ENCODE peak calls at places on chromosomes 11 and 22, in four cellular contexts. T is mammary epithelial cell, Y is prostate gland, V is lung. P is an unnamed sample.

GRCh38 chr22:38246692-38247091 is 26.1 kb downstream of the TMEM184B start:
- DNase-seq in V (no peak), Y (no peak), T (no peak), P (no peak)

GRCh38 chr11:113161671-113162589 is 152.5 kb upstream of the TTC12 start:
- DNase-seq in Y (no peak), T (no peak), V (no peak), P (no peak)

GRCh38 chr11:89491141-89491690 is at the start of gene NOX4:
- DNase-seq in Y (no peak), T (no peak), V (no peak), P (no peak)

GRCh38 chr11:44927174-44927661 is 23.5 kb downstream of the TP53I11 start:
- DNase-seq in T (peak), Y (peak), V (peak), P (peak)

GRCh38 chr11:90908074-90908473 is 685.2 kb upstream of the CHORDC1 start:
- DNase-seq in Y (no peak), V (no peak), T (no peak), P (no peak)

GRCh38 chr11:3086114-3086513 is 28.9 kb upstream of the CARS1 start:
- DNase-seq in V (no peak), T (no peak), Y (no peak), P (no peak)

GRCh38 chr11:28384418-28384817 is 276.2 kb downstream of the METTL15 start:
- DNase-seq in V (no peak), Y (no peak), T (peak), P (no peak)

GRCh38 chr11:45180158-45180887 is 33.9 kb downstream of the PRDM11 start:
- DNase-seq in V (peak), Y (peak), T (peak), P (peak)

GRCh38 chr22:40491990-40492631 is 121.7 kb downstream of the SGSM3 start:
- DNase-seq in Y (no peak), V (no peak), T (no peak), P (peak)

GRCh38 chr11:31487848-31488247 is 21.6 kb downstream of the IMMP1L start:
- DNase-seq in V (no peak), T (peak), Y (no peak), P (peak)

GRCh38 chr11:19079643-19080440 is 19.3 kb upstream of the MRGPRX2 start:
- DNase-seq in V (no peak), T (peak), Y (peak), P (no peak)

GRCh38 chr22:35102663-35103062 is 36.7 kb downstream of the ISX start:
- DNase-seq in T (peak), V (peak), Y (no peak), P (peak)

GRCh38 chr22:20206709-20207215 is 55.9 kb upstream of the CCDC188 start:
- DNase-seq in V (no peak), T (peak), Y (no peak), P (no peak)

GRCh38 chr22:19448739-19449421 is 1.4 kb upstream of the C22orf39 start:
- DNase-seq in Y (no peak), V (no peak), T (no peak), P (peak)

GRCh38 chr22:50060441-50061140 is 2.5 kb upstream of the TTLL8 start:
- DNase-seq in Y (no peak), T (no peak), V (no peak), P (no peak)

GRCh38 chr11:3810951-3811350 is 2.6 kb downstream of the PGAP2 start:
- DNase-seq in V (no peak), T (no peak), Y (no peak), P (no peak)

GRCh38 chr11:76598426-76598839 is 72.1 kb downstream of the LRRC32 start:
- DNase-seq in Y (no peak), V (no peak), T (no peak), P (peak)

GRCh38 chr11:9016916-9017642 is 13.3 kb upstream of the NRIP3 start:
- DNase-seq in Y (no peak), V (no peak), T (no peak), P (no peak)

GRCh38 chr11:9001736-9002135 is 2.1 kb downstream of the NRIP3 start:
- DNase-seq in T (peak), Y (no peak), V (no peak), P (no peak)

GRCh38 chr11:88508808-88509581 is 171.5 kb upstream of the CTSC start:
- DNase-seq in V (no peak), Y (no peak), T (no peak), P (no peak)

GRCh38 chr11:120547871-120548681 is 36.5 kb downstream of the GRIK4 start:
- DNase-seq in V (peak), T (peak), Y (peak), P (no peak)

GRCh38 chr11:72591785-72592490 is 82.3 kb downstream of the PDE2A start:
- DNase-seq in Y (no peak), T (no peak), V (no peak), P (peak)

GRCh38 chr11:75554258-75555022 is 7.6 kb upstream of the SERPINH1 start:
- DNase-seq in V (peak), Y (peak), T (no peak), P (no peak)

GRCh38 chr11:12185914-12186313 is 75.5 kb downstream of the MICAL2 start:
- DNase-seq in T (no peak), V (peak), Y (no peak), P (no peak)

GRCh38 chr11:71473793-71474080 is 20.7 kb downstream of the NADSYN1 start:
- DNase-seq in Y (no peak), T (no peak), V (no peak), P (no peak)

GRCh38 chr11:27028653-27029052 is 12.0 kb upstream of the BBOX1 start:
- DNase-seq in V (no peak), Y (no peak), T (no peak), P (no peak)

GRCh38 chr11:67369801-67370284 is 3.6 kb downstream of the CLCF1 start:
- DNase-seq in T (no peak), V (no peak), Y (no peak), P (no peak)
- H3K4me3 ChIP-seq in T (no peak), V (no peak), Y (no peak), P (no peak)

DNA sequence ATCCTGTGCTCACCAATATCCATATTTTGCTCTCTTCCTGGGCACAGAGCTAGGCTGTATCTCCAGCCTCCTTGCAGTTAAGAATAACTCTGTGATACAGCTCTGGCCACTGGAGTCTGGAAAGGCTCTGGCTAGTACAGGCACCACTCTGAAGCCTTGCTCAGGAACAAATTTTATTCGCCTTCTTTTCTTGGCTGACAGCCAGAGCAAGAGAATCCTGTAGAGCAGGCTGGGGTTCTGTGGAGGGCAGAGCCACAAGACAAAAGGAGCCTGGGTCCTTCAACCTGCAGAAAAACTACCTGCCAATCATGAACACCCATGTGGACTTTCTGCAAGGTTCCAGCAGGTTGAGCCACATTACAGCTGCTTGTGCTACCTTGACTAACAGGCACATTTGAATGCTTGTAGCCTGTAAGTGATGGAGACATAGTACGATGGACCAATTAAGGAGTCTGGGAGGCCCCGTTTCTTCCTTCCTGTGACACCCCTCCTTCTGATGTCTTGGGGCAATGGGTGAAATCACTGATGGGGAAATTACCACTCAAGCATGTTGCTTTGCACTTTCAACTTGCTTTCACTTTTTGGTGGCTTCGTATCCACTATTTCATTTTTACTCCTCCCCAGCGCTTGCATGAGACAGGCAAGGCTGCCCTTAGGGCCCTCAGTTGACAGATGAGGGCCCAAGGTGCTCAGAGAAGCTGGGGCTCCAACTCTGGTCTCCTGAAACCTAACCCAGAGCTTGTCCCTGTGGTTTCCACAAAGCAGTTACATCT is 267.2 kb upstream of the SYN3 start:
- DNase-seq in V (no peak), T (no peak), Y (no peak), P (peak)
- TF ChIP-seq CTCF in V (no peak), T (no peak), Y (no peak), P (no peak)

GRCh38 chr11:69438286-69438920 is 43.1 kb upstream of the LINC01488 start:
- DNase-seq in V (no peak), Y (no peak), T (no peak), P (no peak)

GRCh38 chr11:69440876-69441275 is 40.6 kb upstream of the LINC01488 start:
- DNase-seq in V (no peak), Y (no peak), T (no peak), P (no peak)

GRCh38 chr11:69437876-69438205 is 43.6 kb upstream of the LINC01488 start:
- DNase-seq in T (no peak), V (no peak), Y (no peak), P (no peak)

GRCh38 chr11:69439651-69440464 is 41.6 kb upstream of the LINC01488 start:
- DNase-seq in T (no peak), V (no peak), Y (no peak), P (no peak)

GRCh38 chr11:69439127-69439526 is 42.3 kb upstream of the LINC01488 start:
- DNase-seq in Y (no peak), V (no peak), T (no peak), P (no peak)
- H3K4me3 ChIP-seq in Y (no peak), V (no peak), T (no peak), P (no peak)

GRCh38 chr11:94583885-94584500 is 16.8 kb downstream of the PIWIL4 start:
- DNase-seq in T (peak), V (no peak), Y (no peak), P (peak)

GRCh38 chr11:94586978-94587377 is 19.8 kb downstream of the PIWIL4 start:
- DNase-seq in T (no peak), Y (no peak), V (no peak), P (no peak)

GRCh38 chr11:94586546-94586945 is 19.4 kb downstream of the PIWIL4 start:
- DNase-seq in V (no peak), T (no peak), Y (no peak), P (no peak)

GRCh38 chr11:94583213-94583884 is 16.2 kb downstream of the PIWIL4 start:
- DNase-seq in T (no peak), Y (no peak), V (no peak), P (no peak)

GRCh38 chr11:94585375-94585774 is 18.2 kb downstream of the PIWIL4 start:
- DNase-seq in Y (no peak), T (no peak), V (no peak), P (no peak)
- TF ChIP-seq CTCF in Y (no peak), T (no peak), V (no peak), P (no peak)

GRCh38 chr22:42655693-42656092 is 6.5 kb upstream of the CYB5R3 start:
- DNase-seq in Y (no peak), V (no peak), T (no peak), P (peak)
- H3K4me3 ChIP-seq in Y (no peak), V (no peak), T (no peak), P (no peak)

DNA sequence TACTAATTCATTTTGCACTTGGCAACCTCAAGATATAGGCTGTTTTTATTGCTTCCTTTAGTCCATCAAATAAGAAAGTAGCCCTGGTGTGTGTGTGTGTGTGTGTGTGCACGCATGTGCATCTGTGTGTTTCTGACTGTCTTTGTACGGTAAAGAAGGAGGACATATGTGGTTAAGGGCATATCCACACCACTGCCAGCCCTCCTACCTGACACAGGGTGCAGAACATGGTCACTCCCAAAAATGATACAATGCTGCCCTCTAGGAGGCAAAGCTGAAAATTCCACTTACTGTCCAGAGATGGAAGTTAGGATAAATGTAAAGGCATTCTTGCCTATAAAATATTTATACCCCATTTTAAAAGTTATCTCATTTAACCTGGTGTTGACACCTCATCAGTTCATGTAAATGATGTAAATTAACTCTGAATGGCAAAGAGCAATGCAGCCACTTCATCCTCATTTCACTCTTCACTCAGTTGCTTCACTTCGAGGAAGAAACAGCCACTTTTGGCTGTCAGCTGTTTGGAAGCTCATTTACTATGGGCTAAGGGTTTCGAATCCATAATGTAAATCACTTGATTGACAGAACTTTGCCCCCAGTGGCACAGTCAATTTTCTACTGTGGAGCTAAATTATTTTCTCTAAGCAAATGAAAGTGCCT is 83.1 kb upstream of the MTNR1B start:
- DNase-seq in V (no peak), T (peak), Y (peak), P (peak)
- TF ChIP-seq CTCF in V (no peak), T (peak), Y (peak), P (peak)

P was measured in GM12865.